ENCODE peak calls at places on chromosome 19, in six cellular contexts. B is HFFc6; A is effector memory CD4-positive, alpha-beta T cell; F is endothelial cell; D is choroid plexus epithelial cell; I is left ventricle myocardium superior. J is an unnamed sample.

GRCh38 chr19:10852098-10852800 is 4.0 kb downstream of the C19orf38 start:
- DNase-seq in B (peak), A (no peak), F (no peak), D (peak), I (no peak), J (no peak)

GRCh38 chr19:12596927-12597548 is 13.6 kb downstream of the ZNF490 start:
- DNase-seq in B (no peak), A (no peak), F (no peak), D (no peak), I (no peak), J (no peak)

GRCh38 chr19:53903055-53903680 is 5.9 kb upstream of the CACNG7 start:
- DNase-seq in B (peak), A (peak), F (no peak), D (peak), I (no peak), J (no peak)

GRCh38 chr19:29247912-29248311 is 35.0 kb upstream of the UQCRFS1 start:
- DNase-seq in B (no peak), A (no peak), F (no peak), D (no peak), I (no peak), J (no peak)

GRCh38 chr19:17128820-17129219 is 53.2 kb downstream of the MYO9B start:
- DNase-seq in B (no peak), A (no peak), F (no peak), D (no peak), I (no peak), J (no peak)

GRCh38 chr19:31626941-31627340 is 277.7 kb upstream of the TSHZ3 start:
- DNase-seq in B (no peak), A (no peak), F (no peak), D (no peak), I (no peak), J (no peak)

GRCh38 chr19:3538258-3538929 is 580 bp upstream of the TEKTIP1 start:
- DNase-seq in B (no peak), A (no peak), F (no peak), D (no peak), I (no peak), J (no peak)

GRCh38 chr19:47518139-47518538 is 3.3 kb upstream of the NAPA start:
- DNase-seq in B (no peak), A (peak), F (no peak), D (peak), I (no peak), J (peak)

GRCh38 chr19:5313307-5313706 is 27.3 kb downstream of the PTPRS start:
- DNase-seq in B (no peak), A (no peak), F (no peak), D (no peak), I (no peak), J (peak)